ENCODE peak calls at places on chromosome 15, in seven cellular contexts. P, B, V, H, Q, C and A are unnamed samples.

GRCh38 chr15:78709263-78709882 is 68.4 kb upstream of the CHRNB4 start:
- DNase-seq in P (peak; percentile 92), B (peak; percentile 88), V (peak; percentile 33), H (peak; percentile 75), Q (peak; percentile 84), C (no peak), A (peak; percentile 65)

GRCh38 chr15:90595760-90596155 is 66.0 kb downstream of the CRTC3 start:
- DNase-seq in P (peak; percentile 79), B (no peak), V (no peak), H (no peak), Q (no peak), C (no peak), A (no peak)

GRCh38 chr15:76512971-76513370 is 176.4 kb downstream of the ISL2 start:
- DNase-seq in P (no peak), B (no peak), V (no peak), H (no peak), Q (no peak), C (no peak), A (no peak)

GRCh38 chr15:99566157-99566900 is 545 bp downstream of the MEF2A start:
- DNase-seq in P (peak; percentile 86), B (peak; percentile 75), V (no peak), H (peak; percentile 41), Q (peak; percentile 76), C (no peak), A (no peak)

GRCh38 chr15:49301562-49301961 is 121.5 kb upstream of the FGF7 start:
- DNase-seq in P (no peak), B (no peak), V (no peak), H (no peak), Q (no peak), C (no peak), A (no peak)

GRCh38 chr15:77821188-77821958 is 188.7 kb upstream of the LINGO1 start:
- DNase-seq in P (no peak), B (no peak), V (peak; percentile 47), H (peak; percentile 46), Q (peak; percentile 88), C (no peak), A (peak; percentile 53)

GRCh38 chr15:80580107-80580506 is 115.0 kb upstream of the ABHD17C start:
- DNase-seq in P (peak; percentile 33), B (peak; percentile 28), V (peak; percentile 39), H (no peak), Q (no peak), C (no peak), A (peak; percentile 2)

GRCh38 chr15:70512772-70513362 is 250.5 kb downstream of the UACA start:
- DNase-seq in P (peak; percentile 89), B (no peak), V (no peak), H (peak; percentile 50), Q (peak; percentile 70), C (no peak), A (peak; percentile 86)

GRCh38 chr15:98791046-98791701 is 142.8 kb downstream of the IGF1R start:
- DNase-seq in P (no peak), B (no peak), V (no peak), H (no peak), Q (no peak), C (no peak), A (no peak)

GRCh38 chr15:77659350-77660321 is 26.9 kb upstream of the LINGO1 start:
- DNase-seq in P (no peak), B (no peak), V (peak; percentile 19), H (peak; percentile 82), Q (peak; percentile 91), C (no peak), A (peak; percentile 8)

GRCh38 chr15:85094685-85095084 is 113.0 kb downstream of the PDE8A start:
- DNase-seq in P (no peak), B (no peak), V (no peak), H (no peak), Q (no peak), C (peak; percentile 29), A (no peak)

GRCh38 chr15:60519218-60519617 is 40.3 kb upstream of the ICE2 start:
- DNase-seq in P (no peak), B (no peak), V (no peak), H (no peak), Q (no peak), C (no peak), A (no peak)

GRCh38 chr15:48632651-48633050 is 12.9 kb downstream of the FBN1 start:
- DNase-seq in P (no peak), B (no peak), V (no peak), H (no peak), Q (no peak), C (no peak), A (no peak)

GRCh38 chr15:81239190-81239589 is 42.5 kb downstream of the IL16 start:
- DNase-seq in P (no peak), B (no peak), V (no peak), H (no peak), Q (no peak), C (no peak), A (no peak)

GRCh38 chr15:40891810-40892448 is 2.3 kb upstream of the VPS18 start:
- DNase-seq in P (no peak), B (no peak), V (peak; percentile 56), H (peak; percentile 74), Q (peak; percentile 64), C (peak; percentile 83), A (no peak)

GRCh38 chr15:53752406-53752805 is 7.1 kb downstream of the WDR72 start:
- DNase-seq in P (no peak), B (no peak), V (no peak), H (no peak), Q (no peak), C (no peak), A (no peak)

GRCh38 chr15:52008698-52009434 is 10.2 kb upstream of the MAPK6 start:
- DNase-seq in P (no peak), B (no peak), V (peak; percentile 20), H (no peak), Q (no peak), C (no peak), A (peak; percentile 18)

GRCh38 chr15:52008326-52008697 is 10.7 kb upstream of the MAPK6 start:
- DNase-seq in P (no peak), B (no peak), V (no peak), H (no peak), Q (no peak), C (no peak), A (no peak)

GRCh38 chr15:52005748-52006701 is 13.0 kb upstream of the MAPK6 start:
- DNase-seq in P (no peak), B (no peak), V (no peak), H (no peak), Q (peak; percentile 57), C (no peak), A (no peak)

GRCh38 chr15:52004806-52005205 is 14.2 kb upstream of the MAPK6 start:
- DNase-seq in P (no peak), B (no peak), V (no peak), H (no peak), Q (no peak), C (no peak), A (no peak)

DNA sequence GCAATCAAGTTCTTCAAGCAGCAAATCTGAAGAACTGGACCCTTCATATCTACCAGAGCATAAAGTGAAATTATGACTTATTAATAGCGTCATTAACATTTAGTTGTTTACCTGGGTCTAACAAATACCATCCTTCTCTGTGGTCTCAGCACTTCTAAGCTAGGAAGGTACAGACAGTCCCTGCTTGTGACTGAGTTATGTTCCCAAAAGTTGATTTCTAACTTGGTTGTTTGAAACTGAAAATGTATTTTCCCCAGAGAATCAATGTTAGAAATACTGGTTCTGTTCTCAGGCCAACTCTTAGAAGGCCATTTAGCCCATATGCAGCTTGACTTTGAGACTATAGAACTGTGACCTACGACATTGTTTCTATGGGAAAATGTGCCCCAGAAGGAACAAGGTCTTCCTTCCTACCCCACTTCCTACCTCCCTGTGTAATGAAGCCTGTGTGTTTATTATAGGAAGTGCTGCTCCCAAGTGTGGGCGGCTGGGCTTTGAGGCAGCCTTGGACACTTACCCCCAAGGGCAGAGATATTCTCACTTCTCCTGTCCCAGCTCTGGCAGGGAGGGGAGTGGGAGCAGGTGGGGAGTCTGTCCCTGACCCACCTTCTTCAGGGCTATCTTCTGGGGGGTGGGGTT is 12.2 kb upstream of the MAPK6 start:
- DNase-seq in P (no peak), B (no peak), V (no peak), H (no peak), Q (no peak), C (no peak), A (no peak)
- TF ChIP-seq POLR2AphosphoS5 in P (no peak), B (no peak), V (no peak), H (no peak), Q (no peak), C (no peak), A (no peak)

GRCh38 chr15:74505837-74506514 is 35.0 kb upstream of the ARID3B start:
- DNase-seq in P (no peak), B (no peak), V (no peak), H (no peak), Q (no peak), C (no peak), A (no peak)

GRCh38 chr15:74499366-74499765 is 38.4 kb upstream of the UBL7 start:
- DNase-seq in P (no peak), B (no peak), V (no peak), H (no peak), Q (no peak), C (no peak), A (no peak)

GRCh38 chr15:74500401-74500800 is 39.4 kb upstream of the UBL7 start:
- DNase-seq in P (no peak), B (no peak), V (no peak), H (no peak), Q (no peak), C (no peak), A (no peak)

GRCh38 chr15:74504418-74504817 is 36.6 kb upstream of the ARID3B start:
- DNase-seq in P (no peak), B (no peak), V (no peak), H (no peak), Q (no peak), C (no peak), A (no peak)

DNA sequence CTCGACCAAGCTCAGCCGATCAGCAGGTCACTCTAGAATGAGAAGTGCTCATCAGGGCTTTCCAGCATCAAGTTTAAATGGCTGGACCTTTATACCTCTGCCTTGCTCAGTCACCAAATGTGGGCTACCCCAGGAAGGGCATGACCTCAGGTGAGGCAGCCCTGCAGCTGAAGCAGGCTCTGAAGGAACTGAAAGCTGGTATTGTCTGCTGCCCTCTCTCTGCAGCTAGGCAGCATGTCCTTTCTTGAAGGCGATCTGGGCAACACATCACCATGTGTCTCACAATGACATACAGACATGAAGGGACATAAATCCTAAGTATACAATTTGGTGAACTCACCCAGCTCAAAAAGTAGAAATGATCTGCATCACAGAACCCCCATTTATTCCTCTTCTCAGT is 38.7 kb upstream of the ARID3B start:
- DNase-seq in P (no peak), B (no peak), V (no peak), H (no peak), Q (no peak), C (no peak), A (no peak)
- H3K27ac ChIP-seq in P (no peak overlapping the region), B (no peak overlapping the region), V (no peak overlapping the region), H (no peak overlapping the region), Q (no peak overlapping the region), C (no peak overlapping the region), A (no peak overlapping the region)

DNA sequence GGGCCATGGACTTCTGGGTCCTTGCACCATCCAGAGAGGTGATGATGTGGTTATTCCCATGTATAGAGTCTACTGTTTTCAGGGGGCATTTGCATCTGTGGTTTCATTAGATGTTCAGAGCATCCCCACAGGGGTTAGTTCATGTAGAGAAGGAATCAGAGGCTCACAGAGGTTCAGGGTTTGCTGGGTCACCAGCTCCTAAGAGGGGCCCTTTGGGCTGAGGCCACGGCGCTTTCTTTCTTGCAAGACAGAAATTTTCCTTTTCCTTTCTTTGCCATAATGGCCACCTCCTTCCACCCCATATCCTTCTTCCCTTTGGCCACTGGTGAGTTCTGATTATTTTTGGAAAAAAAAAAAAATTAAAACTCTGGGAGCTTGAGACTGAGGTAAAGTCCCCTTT is 62.3 kb downstream of the APBA2 start:
- DNase-seq in P (peak; percentile 18), B (peak; percentile 5), V (no peak), H (no peak), Q (no peak), C (no peak), A (no peak)
- H3K4me3 ChIP-seq in P (no peak overlapping the region), B (no peak overlapping the region), V (no peak overlapping the region), H (no peak overlapping the region), Q (no peak overlapping the region), C (no peak overlapping the region), A (no peak overlapping the region)

GRCh38 chr15:23797747-23798157 is 110.6 kb upstream of the NDN start:
- DNase-seq in P (no peak), B (no peak), V (no peak), H (no peak), Q (no peak), C (no peak), A (no peak)
- TF ChIP-seq POLR2AphosphoS5 in P (no peak), B (no peak), V (no peak), H (no peak), Q (no peak), C (no peak), A (no peak)